ENCODE peak calls at places on chromosomes 12 and 14, in ten cellular contexts. R is stimulated activated naive CD8-positive, alpha-beta T cell treated with anti-CD3 and anti-CD28 coated beads, Interleukin-15, amount 100 ng/mL, for 72 hours; U is omental fat pad; S is gastroesophageal sphincter; H is Right ventricle myocardium superior; Z is esophagus mucosa; Y is stimulated activated memory B cell treated with anti-CD40 and anti-IgM and Interleukin-4, amounts not matched to agents 10 μg/mL and 1 μg/mL and 100 μg/mL, for 72 hours; A is central memory CD8-positive, alpha-beta T cell; I is gastrocnemius medialis; O is heart right ventricle. N is an unnamed sample.

GRCh38 chr12:2451497-2451896 is 343.3 kb upstream of the FKBP4 start:
- ATAC-seq in R (peak; percentile 28), U (no peak), S (no peak), H (no peak), Z (no peak), Y (no peak), A (no peak), I (no peak), O (no peak), N (no peak)

GRCh38 chr12:108764540-108765288 is 33.4 kb upstream of the CORO1C start:
- ATAC-seq in R (no peak), U (no peak), S (no peak), H (no peak), Z (no peak), Y (no peak), A (no peak), I (no peak), O (no peak), N (no peak)

GRCh38 chr12:3972576-3972975 is 99.4 kb upstream of the PARP11 start:
- ATAC-seq in R (peak; percentile 47), U (no peak), S (no peak), H (no peak), Z (no peak), Y (no peak), A (no peak), I (no peak), O (no peak), N (no peak)

GRCh38 chr14:68694516-68695235 is 98.2 kb downstream of the ZFP36L1 start:
- ATAC-seq in R (no peak), U (no peak), S (no peak), H (no peak), Z (peak; percentile 2), Y (no peak), A (no peak), I (no peak), O (no peak), N (no peak)

GRCh38 chr12:55997535-55997859 is 421 bp downstream of the SUOX start:
- ATAC-seq in R (peak; percentile 40), U (peak; percentile 11), S (no peak), H (peak; percentile 3), Z (peak; percentile 53), Y (peak; percentile 46), A (no peak), I (no peak), O (no peak), N (peak; percentile 6)

GRCh38 chr12:91017043-91017442 is 12.3 kb upstream of the EPYC start:
- ATAC-seq in R (no peak), U (no peak), S (peak; percentile 93), H (peak; percentile 91), Z (no peak), Y (no peak), A (no peak), I (peak; percentile 79), O (peak; percentile 87), N (no peak)

GRCh38 chr14:103607822-103608221 is 21.2 kb upstream of the KLC1 start:
- ATAC-seq in R (peak; percentile 19), U (no peak), S (no peak), H (no peak), Z (no peak), Y (no peak), A (no peak), I (no peak), O (no peak), N (no peak)

GRCh38 chr12:120961604-120962486 is 16.5 kb upstream of the HNF1A start:
- ATAC-seq in R (no peak), U (no peak), S (no peak), H (peak; percentile 62), Z (peak; percentile 59), Y (no peak), A (no peak), I (no peak), O (peak; percentile 63), N (no peak)

GRCh38 chr12:38783304-38783703 is 122.1 kb downstream of the CPNE8 start:
- ATAC-seq in R (no peak), U (no peak), S (no peak), H (no peak), Z (no peak), Y (no peak), A (no peak), I (no peak), O (no peak), N (no peak)

GRCh38 chr12:120833849-120834248 is 70.3 kb downstream of the SPPL3 start:
- ATAC-seq in R (peak; percentile 75), U (no peak), S (no peak), H (peak; percentile 54), Z (peak; percentile 67), Y (no peak), A (no peak), I (peak; percentile 94), O (no peak), N (peak; percentile 71)

GRCh38 chr14:52650774-52651173 is 44.6 kb downstream of the ERO1A start:
- ATAC-seq in R (no peak), U (no peak), S (no peak), H (no peak), Z (peak; percentile 6), Y (no peak), A (no peak), I (no peak), O (no peak), N (no peak)

GRCh38 chr14:88463318-88463717 is 77.9 kb downstream of the SPATA7 start:
- ATAC-seq in R (no peak), U (no peak), S (no peak), H (no peak), Z (no peak), Y (no peak), A (no peak), I (no peak), O (no peak), N (no peak)

GRCh38 chr12:17976202-17976601 is 113.8 kb downstream of the RERGL start:
- ATAC-seq in R (no peak), U (no peak), S (no peak), H (no peak), Z (no peak), Y (no peak), A (no peak), I (no peak), O (no peak), N (no peak)

GRCh38 chr14:69855180-69855817 is 23.9 kb upstream of the SMOC1 start:
- ATAC-seq in R (no peak), U (no peak), S (no peak), H (no peak), Z (no peak), Y (no peak), A (no peak), I (no peak), O (no peak), N (no peak)

GRCh38 chr14:77707724-77708408 is at the start of the genes ALKBH1 and SLIRP:
- ATAC-seq in R (peak; percentile 99), U (peak; percentile 93), S (peak; percentile 95), H (peak; percentile 99), Z (peak; percentile 95), Y (peak; percentile 99), A (peak; percentile 97), I (peak; percentile 98), O (peak; percentile 98), N (peak; percentile 97)

GRCh38 chr14:71752111-71752738 is 180.0 kb upstream of the RGS6 start:
- ATAC-seq in R (no peak), U (no peak), S (no peak), H (no peak), Z (no peak), Y (no peak), A (no peak), I (no peak), O (no peak), N (no peak)

GRCh38 chr14:32588448-32589320 is 259.6 kb downstream of the AKAP6 start:
- ATAC-seq in R (no peak), U (no peak), S (no peak), H (peak; percentile 21), Z (peak; percentile 58), Y (no peak), A (no peak), I (no peak), O (no peak), N (no peak)

GRCh38 chr14:72706485-72706884 is 187.4 kb downstream of the DPF3 start:
- ATAC-seq in R (peak; percentile 91), U (no peak), S (no peak), H (no peak), Z (no peak), Y (no peak), A (no peak), I (no peak), O (no peak), N (no peak)

GRCh38 chr12:122072031-122072970 is 6.3 kb upstream of the MLXIP start:
- ATAC-seq in R (no peak), U (peak; percentile 93), S (peak; percentile 91), H (peak; percentile 89), Z (peak; percentile 31), Y (no peak), A (no peak), I (peak; percentile 98), O (peak; percentile 73), N (no peak)

GRCh38 chr14:66698503-66698902 is 190.6 kb downstream of the GPHN start:
- ATAC-seq in R (peak; percentile 71), U (no peak), S (no peak), H (no peak), Z (no peak), Y (no peak), A (no peak), I (no peak), O (no peak), N (peak; percentile 80)

GRCh38 chr12:14935031-14935430 is 3.3 kb downstream of the ERP27 start:
- ATAC-seq in R (no peak), U (no peak), S (no peak), H (no peak), Z (no peak), Y (no peak), A (no peak), I (no peak), O (no peak), N (no peak)

GRCh38 chr12:27861428-27862167 is 81.6 kb upstream of the MANSC4 start:
- ATAC-seq in R (peak; percentile 34), U (no peak), S (peak; percentile 82), H (peak; percentile 83), Z (no peak), Y (peak; percentile 76), A (no peak), I (peak; percentile 64), O (peak; percentile 85), N (peak; percentile 14)

GRCh38 chr12:46005151-46005797 is 14.9 kb upstream of the SCAF11 start:
- ATAC-seq in R (no peak), U (no peak), S (no peak), H (no peak), Z (no peak), Y (no peak), A (no peak), I (no peak), O (no peak), N (no peak)

GRCh38 chr12:46549527-46550265 is 177.1 kb upstream of the SLC38A2 start:
- ATAC-seq in R (peak; percentile 93), U (no peak), S (no peak), H (no peak), Z (peak; percentile 87), Y (no peak), A (no peak), I (no peak), O (no peak), N (peak; percentile 88)

GRCh38 chr12:58176296-58176869 is 235.0 kb downstream of the ATP23 start:
- ATAC-seq in R (no peak), U (no peak), S (no peak), H (peak; percentile 63), Z (no peak), Y (no peak), A (no peak), I (peak; percentile 26), O (no peak), N (no peak)

GRCh38 chr14:54261283-54261682 is 135.5 kb upstream of the CDKN3 start:
- ATAC-seq in R (no peak), U (no peak), S (no peak), H (no peak), Z (no peak), Y (no peak), A (no peak), I (no peak), O (no peak), N (no peak)

GRCh38 chr12:4080213-4080612 is 193.3 kb upstream of the CCND2 start:
- ATAC-seq in R (no peak), U (no peak), S (no peak), H (no peak), Z (peak; percentile 49), Y (no peak), A (no peak), I (no peak), O (no peak), N (no peak)

GRCh38 chr14:58048219-58048618 is 103.8 kb downstream of the ARMH4 start:
- ATAC-seq in R (no peak), U (no peak), S (no peak), H (peak; percentile 68), Z (no peak), Y (no peak), A (no peak), I (no peak), O (peak; percentile 25), N (no peak)

N was measured in activated T-helper 17 cell treated with anti-CD3 and anti-CD28 coated beads, Interleukin-2, amount 50 U/mL, for 72 hours.